ENCODE peak calls at places on chromosomes 13 and 19, in ten cellular contexts. One of them, this sample, is unnamed.

GRCh38 chr19:7947939-7948338 is 4.5 kb upstream of the TIMM44 start:
- DNase-seq in endothelial cell of umbilical vein: no peak
- DNase-seq in thyroid gland: no peak
- DNase-seq in NCI-H1105: no peak
- DNase-seq in suprapubic skin: no peak
- DNase-seq in thoracic aorta: no peak
- DNase-seq in midbrain: no peak
- DNase-seq in NCI-H2081 treated with DMSO at 0.1 percent for 48 hours: no peak
- DNase-seq in left ventricle myocardium inferior: no peak
- DNase-seq in HFFc6: peak
- DNase-seq in this sample: no peak

GRCh38 chr19:4369888-4370260 is 26.5 kb downstream of the MPND start:
- DNase-seq in endothelial cell of umbilical vein: peak
- DNase-seq in thyroid gland: peak
- DNase-seq in NCI-H1105: no peak
- DNase-seq in suprapubic skin: peak
- DNase-seq in thoracic aorta: no peak
- DNase-seq in midbrain: peak
- DNase-seq in NCI-H2081 treated with DMSO at 0.1 percent for 48 hours: no peak
- DNase-seq in left ventricle myocardium inferior: no peak
- DNase-seq in HFFc6: no peak
- DNase-seq in this sample: no peak

GRCh38 chr13:39959497-39959896 is 304.0 kb downstream of the COG6 start:
- DNase-seq in endothelial cell of umbilical vein: no peak
- DNase-seq in thyroid gland: no peak
- DNase-seq in NCI-H1105: no peak
- DNase-seq in suprapubic skin: no peak
- DNase-seq in thoracic aorta: no peak
- DNase-seq in midbrain: no peak
- DNase-seq in NCI-H2081 treated with DMSO at 0.1 percent for 48 hours: no peak
- DNase-seq in left ventricle myocardium inferior: no peak
- DNase-seq in HFFc6: no peak
- DNase-seq in this sample: no peak

GRCh38 chr13:92390217-92390616 is 836.4 kb upstream of the GPC6 start:
- DNase-seq in endothelial cell of umbilical vein: no peak
- DNase-seq in thyroid gland: no peak
- DNase-seq in NCI-H1105: peak
- DNase-seq in suprapubic skin: no peak
- DNase-seq in thoracic aorta: no peak
- DNase-seq in midbrain: no peak
- DNase-seq in NCI-H2081 treated with DMSO at 0.1 percent for 48 hours: peak
- DNase-seq in left ventricle myocardium inferior: no peak
- DNase-seq in HFFc6: no peak
- DNase-seq in this sample: no peak

GRCh38 chr13:78562237-78562889 is 41.0 kb downstream of the POU4F1 start:
- DNase-seq in endothelial cell of umbilical vein: no peak
- DNase-seq in thyroid gland: no peak
- DNase-seq in NCI-H1105: no peak
- DNase-seq in suprapubic skin: no peak
- DNase-seq in thoracic aorta: no peak
- DNase-seq in midbrain: no peak
- DNase-seq in NCI-H2081 treated with DMSO at 0.1 percent for 48 hours: no peak
- DNase-seq in left ventricle myocardium inferior: no peak
- DNase-seq in HFFc6: no peak
- DNase-seq in this sample: no peak

GRCh38 chr13:79686441-79686840 is 205.5 kb downstream of the NDFIP2 start:
- DNase-seq in endothelial cell of umbilical vein: no peak
- DNase-seq in thyroid gland: no peak
- DNase-seq in NCI-H1105: no peak
- DNase-seq in suprapubic skin: no peak
- DNase-seq in thoracic aorta: no peak
- DNase-seq in midbrain: no peak
- DNase-seq in NCI-H2081 treated with DMSO at 0.1 percent for 48 hours: no peak
- DNase-seq in left ventricle myocardium inferior: no peak
- DNase-seq in HFFc6: no peak
- DNase-seq in this sample: no peak

GRCh38 chr19:10975374-10976036 is 14.7 kb downstream of the SMARCA4 start:
- DNase-seq in endothelial cell of umbilical vein: peak
- DNase-seq in thyroid gland: peak
- DNase-seq in NCI-H1105: no peak
- DNase-seq in suprapubic skin: no peak
- DNase-seq in thoracic aorta: no peak
- DNase-seq in midbrain: no peak
- DNase-seq in NCI-H2081 treated with DMSO at 0.1 percent for 48 hours: no peak
- DNase-seq in left ventricle myocardium inferior: peak
- DNase-seq in HFFc6: no peak
- DNase-seq in this sample: no peak

GRCh38 chr19:40344422-40344821 is 3.8 kb downstream of the C19orf47 start:
- DNase-seq in endothelial cell of umbilical vein: no peak
- DNase-seq in thyroid gland: no peak
- DNase-seq in NCI-H1105: no peak
- DNase-seq in suprapubic skin: no peak
- DNase-seq in thoracic aorta: no peak
- DNase-seq in midbrain: no peak
- DNase-seq in NCI-H2081 treated with DMSO at 0.1 percent for 48 hours: no peak
- DNase-seq in left ventricle myocardium inferior: no peak
- DNase-seq in HFFc6: no peak
- DNase-seq in this sample: no peak

GRCh38 chr19:4573682-4574081 is 14.2 kb upstream of the SEMA6B start:
- DNase-seq in endothelial cell of umbilical vein: no peak
- DNase-seq in thyroid gland: no peak
- DNase-seq in NCI-H1105: no peak
- DNase-seq in suprapubic skin: no peak
- DNase-seq in thoracic aorta: no peak
- DNase-seq in midbrain: no peak
- DNase-seq in NCI-H2081 treated with DMSO at 0.1 percent for 48 hours: no peak
- DNase-seq in left ventricle myocardium inferior: no peak
- DNase-seq in HFFc6: no peak
- DNase-seq in this sample: no peak

GRCh38 chr19:22622901-22623840 is 11.0 kb upstream of the ZNF492 start:
- DNase-seq in endothelial cell of umbilical vein: no peak
- DNase-seq in thyroid gland: peak
- DNase-seq in NCI-H1105: no peak
- DNase-seq in suprapubic skin: no peak
- DNase-seq in thoracic aorta: no peak
- DNase-seq in midbrain: no peak
- DNase-seq in NCI-H2081 treated with DMSO at 0.1 percent for 48 hours: no peak
- DNase-seq in left ventricle myocardium inferior: no peak
- DNase-seq in HFFc6: no peak
- DNase-seq in this sample: no peak

GRCh38 chr13:79525458-79525857 is 44.5 kb downstream of the NDFIP2 start:
- DNase-seq in endothelial cell of umbilical vein: peak
- DNase-seq in thyroid gland: no peak
- DNase-seq in NCI-H1105: no peak
- DNase-seq in suprapubic skin: no peak
- DNase-seq in thoracic aorta: no peak
- DNase-seq in midbrain: no peak
- DNase-seq in NCI-H2081 treated with DMSO at 0.1 percent for 48 hours: no peak
- DNase-seq in left ventricle myocardium inferior: no peak
- DNase-seq in HFFc6: no peak
- DNase-seq in this sample: no peak

GRCh38 chr19:4730740-4731171 is 7.1 kb upstream of the DPP9 start:
- DNase-seq in endothelial cell of umbilical vein: peak
- DNase-seq in thyroid gland: no peak
- DNase-seq in NCI-H1105: no peak
- DNase-seq in suprapubic skin: no peak
- DNase-seq in thoracic aorta: no peak
- DNase-seq in midbrain: no peak
- DNase-seq in NCI-H2081 treated with DMSO at 0.1 percent for 48 hours: no peak
- DNase-seq in left ventricle myocardium inferior: no peak
- DNase-seq in HFFc6: no peak
- DNase-seq in this sample: no peak

GRCh38 chr13:76168661-76169060 is 532.5 kb downstream of the LMO7 start:
- DNase-seq in endothelial cell of umbilical vein: no peak
- DNase-seq in thyroid gland: no peak
- DNase-seq in NCI-H1105: no peak
- DNase-seq in suprapubic skin: no peak
- DNase-seq in thoracic aorta: no peak
- DNase-seq in midbrain: no peak
- DNase-seq in NCI-H2081 treated with DMSO at 0.1 percent for 48 hours: no peak
- DNase-seq in left ventricle myocardium inferior: no peak
- DNase-seq in HFFc6: no peak
- DNase-seq in this sample: no peak

GRCh38 chr19:6047741-6048231 is 62.5 kb downstream of the RFX2 start:
- DNase-seq in endothelial cell of umbilical vein: peak
- DNase-seq in thyroid gland: peak
- DNase-seq in NCI-H1105: no peak
- DNase-seq in suprapubic skin: peak
- DNase-seq in thoracic aorta: no peak
- DNase-seq in midbrain: peak
- DNase-seq in NCI-H2081 treated with DMSO at 0.1 percent for 48 hours: no peak
- DNase-seq in left ventricle myocardium inferior: no peak
- DNase-seq in HFFc6: peak
- DNase-seq in this sample: peak

GRCh38 chr13:51797664-51798488 is 6.1 kb downstream of the DHRS12 start:
- DNase-seq in endothelial cell of umbilical vein: peak
- DNase-seq in thyroid gland: peak
- DNase-seq in NCI-H1105: peak
- DNase-seq in suprapubic skin: peak
- DNase-seq in thoracic aorta: no peak
- DNase-seq in midbrain: peak
- DNase-seq in NCI-H2081 treated with DMSO at 0.1 percent for 48 hours: peak
- DNase-seq in left ventricle myocardium inferior: no peak
- DNase-seq in HFFc6: peak
- DNase-seq in this sample: peak

GRCh38 chr13:100513987-100514670 is 74.5 kb downstream of the GGACT start:
- DNase-seq in endothelial cell of umbilical vein: no peak
- DNase-seq in thyroid gland: no peak
- DNase-seq in NCI-H1105: no peak
- DNase-seq in suprapubic skin: no peak
- DNase-seq in thoracic aorta: no peak
- DNase-seq in midbrain: no peak
- DNase-seq in NCI-H2081 treated with DMSO at 0.1 percent for 48 hours: peak
- DNase-seq in left ventricle myocardium inferior: no peak
- DNase-seq in HFFc6: no peak
- DNase-seq in this sample: no peak

GRCh38 chr13:61002686-61003085 is 413.0 kb downstream of the PCDH20 start:
- DNase-seq in endothelial cell of umbilical vein: no peak
- DNase-seq in thyroid gland: no peak
- DNase-seq in NCI-H1105: no peak
- DNase-seq in suprapubic skin: no peak
- DNase-seq in thoracic aorta: no peak
- DNase-seq in midbrain: no peak
- DNase-seq in NCI-H2081 treated with DMSO at 0.1 percent for 48 hours: no peak
- DNase-seq in left ventricle myocardium inferior: no peak
- DNase-seq in HFFc6: no peak
- DNase-seq in this sample: no peak

GRCh38 chr19:38583219-38583984 is 34.4 kb downstream of the MAP4K1 start:
- DNase-seq in endothelial cell of umbilical vein: no peak
- DNase-seq in thyroid gland: no peak
- DNase-seq in NCI-H1105: no peak
- DNase-seq in suprapubic skin: no peak
- DNase-seq in thoracic aorta: no peak
- DNase-seq in midbrain: no peak
- DNase-seq in NCI-H2081 treated with DMSO at 0.1 percent for 48 hours: no peak
- DNase-seq in left ventricle myocardium inferior: no peak
- DNase-seq in HFFc6: no peak
- DNase-seq in this sample: no peak

GRCh38 chr13:87208636-87209035 is 462.5 kb upstream of the SLITRK5 start:
- DNase-seq in endothelial cell of umbilical vein: no peak
- DNase-seq in thyroid gland: peak
- DNase-seq in NCI-H1105: no peak
- DNase-seq in suprapubic skin: no peak
- DNase-seq in thoracic aorta: no peak
- DNase-seq in midbrain: no peak
- DNase-seq in NCI-H2081 treated with DMSO at 0.1 percent for 48 hours: no peak
- DNase-seq in left ventricle myocardium inferior: no peak
- DNase-seq in HFFc6: no peak
- DNase-seq in this sample: no peak

GRCh38 chr19:39074205-39074692 is 9.9 kb upstream of the ACP7 start:
- DNase-seq in endothelial cell of umbilical vein: no peak
- DNase-seq in thyroid gland: no peak
- DNase-seq in NCI-H1105: no peak
- DNase-seq in suprapubic skin: no peak
- DNase-seq in thoracic aorta: no peak
- DNase-seq in midbrain: no peak
- DNase-seq in NCI-H2081 treated with DMSO at 0.1 percent for 48 hours: no peak
- DNase-seq in left ventricle myocardium inferior: no peak
- DNase-seq in HFFc6: no peak
- DNase-seq in this sample: no peak

This sample was measured in HuH-7.5.